ENCODE peak calls at places on chromosomes 13 and 19, in six cellular contexts. L, O, G, S, A and M are unnamed samples.

GRCh38 chr13:51437550-51438127 is 15.2 kb downstream of the INTS6 start:
- DNase-seq in A (no peak), S (no peak), L (no peak), G (no peak), O (no peak), M (no peak)

GRCh38 chr19:13100031-13100588 is 2.5 kb downstream of the LYL1 start:
- DNase-seq in A (no peak), L (no peak), S (peak), O (no peak), G (no peak), M (no peak)

GRCh38 chr19:14516746-14517438 is 1.3 kb downstream of the DNAJB1 start:
- DNase-seq in G (no peak), S (no peak), L (no peak), A (no peak), O (no peak), M (no peak)

GRCh38 chr19:1748115-1748702 is 5.1 kb upstream of the ONECUT3 start:
- DNase-seq in G (no peak), O (no peak), S (no peak), A (no peak), L (no peak), M (no peak)

GRCh38 chr13:25037057-25037813 is 58.7 kb upstream of the PABPC3 start:
- DNase-seq in O (peak), G (peak), A (peak), S (peak), L (no peak), M (peak)

GRCh38 chr19:7534531-7534980 is 961 bp upstream of the PNPLA6 start:
- DNase-seq in S (peak), O (peak), L (no peak), G (peak), A (peak), M (peak)

GRCh38 chr13:44108345-44108858 is 228.7 kb downstream of the LACC1 start:
- DNase-seq in L (no peak), O (no peak), A (no peak), S (no peak), G (peak), M (no peak)

GRCh38 chr19:47093254-47093653 is 20.3 kb downstream of the ZC3H4 start:
- DNase-seq in O (no peak), L (no peak), S (no peak), G (peak), A (no peak), M (no peak)

GRCh38 chr13:30191491-30192100 is 115.8 kb downstream of the KATNAL1 start:
- DNase-seq in A (no peak), S (no peak), O (no peak), L (no peak), G (peak), M (no peak)

GRCh38 chr19:46006411-46006810 is 11.1 kb downstream of the CCDC61 start:
- DNase-seq in S (no peak), G (no peak), L (no peak), O (no peak), A (no peak), M (no peak)

GRCh38 chr19:57803594-57804325 is 11.0 kb downstream of the ZNF552 start:
- DNase-seq in S (no peak), L (peak), G (peak), O (peak), A (no peak), M (peak)

GRCh38 chr19:10230155-10230903 is 802 bp downstream of the S1PR2 start:
- DNase-seq in O (no peak), A (peak), G (no peak), S (peak), L (peak), M (no peak)

GRCh38 chr19:41175825-41176734 is 16.9 kb upstream of the CYP2S1 start:
- DNase-seq in S (no peak), L (no peak), A (peak), G (peak), O (peak), M (peak)

GRCh38 chr13:28819046-28819747 is 942 bp upstream of the MTUS2 start:
- DNase-seq in L (no peak), S (no peak), G (no peak), A (no peak), O (no peak), M (peak)

GRCh38 chr19:15640294-15640903 is at the start of gene CYP4F3:
- DNase-seq in L (no peak), A (peak), G (peak), O (no peak), S (no peak), M (peak)

GRCh38 chr19:29711584-29712132 is 3.4 kb downstream of the C19orf12 start:
- DNase-seq in A (no peak), O (no peak), S (no peak), G (no peak), L (no peak), M (no peak)

GRCh38 chr19:47107953-47108746 is 5.4 kb downstream of the ZC3H4 start:
- DNase-seq in G (no peak), A (no peak), L (no peak), O (no peak), S (no peak), M (no peak)

GRCh38 chr19:10836478-10837325 is 690 bp upstream of the TMED1 start:
- DNase-seq in O (no peak), S (peak), G (no peak), A (peak), L (peak), M (peak)

GRCh38 chr19:33545209-33545981 is 23.8 kb upstream of the PEPD start:
- DNase-seq in G (no peak), O (no peak), S (no peak), A (no peak), L (no peak), M (no peak)

GRCh38 chr19:35868172-35868822 is at the start of gene APLP1:
- DNase-seq in A (peak), L (no peak), G (no peak), O (peak), S (peak), M (peak)

GRCh38 chr19:16877581-16877980 is 11.2 kb upstream of the F2RL3 start:
- DNase-seq in O (no peak), A (no peak), S (no peak), G (no peak), L (no peak), M (no peak)

GRCh38 chr19:17333611-17334413 is 843 bp downstream of the ANO8 start:
- DNase-seq in O (peak), L (no peak), A (no peak), S (peak), G (peak), M (peak)

GRCh38 chr19:46022431-46023310 is at the start of gene PGLYRP1:
- DNase-seq in S (no peak), A (no peak), L (peak), G (no peak), O (no peak), M (no peak)

GRCh38 chr19:9806781-9807180 is 12.1 kb downstream of the FBXL12 start:
- DNase-seq in L (no peak), G (no peak), A (no peak), S (no peak), O (no peak), M (no peak)

GRCh38 chr19:33437351-33438015 is 64.0 kb downstream of the CEBPG start:
- DNase-seq in L (no peak), A (no peak), O (no peak), G (no peak), S (no peak), M (no peak)

GRCh38 chr19:2329162-2329505 is 650 bp downstream of the SPPL2B start:
- DNase-seq in L (no peak), S (no peak), G (no peak), A (no peak), O (no peak), M (no peak)

GRCh38 chr19:55336101-55336500 is 3.6 kb upstream of the KMT5C start:
- DNase-seq in G (no peak), L (no peak), S (no peak), A (no peak), O (no peak), M (no peak)